ENCODE peak calls at places on chromosomes 1 and 21, in seven cellular contexts. A is A549, W is transverse colon, U is cardiac muscle cell, S is dorsolateral prefrontal cortex, K is caudate nucleus, F is brain microvascular endothelial cell. T is an unnamed sample.

GRCh38 chr1:23148084-23148483 is 20.6 kb downstream of the LUZP1 start:
- DNase-seq in S (no peak), W (no peak), A (no peak), U (no peak), F (no peak), K (no peak), T (no peak)

GRCh38 chr1:18923721-18924610 is 21.6 kb upstream of the ALDH4A1 start:
- DNase-seq in W (no peak), K (no peak), S (peak), U (peak), A (no peak), F (no peak), T (no peak)

GRCh38 chr1:8365661-8366362 is 47.9 kb downstream of the SLC45A1 start:
- DNase-seq in F (no peak), A (no peak), U (no peak), W (no peak), K (no peak), S (no peak), T (no peak)

GRCh38 chr1:231861541-231862481 is 235.2 kb downstream of the DISC1 start:
- DNase-seq in F (peak), S (no peak), U (peak), A (no peak), W (no peak), K (no peak), T (no peak)

GRCh38 chr1:93631626-93632365 is 49.8 kb downstream of the BCAR3 start:
- DNase-seq in K (no peak), F (no peak), U (peak), W (no peak), A (peak), S (no peak), T (no peak)

GRCh38 chr1:96596226-96596625 is 125.4 kb upstream of the PTBP2 start:
- DNase-seq in K (no peak), A (peak), W (no peak), U (peak), F (peak), S (no peak), T (no peak)

GRCh38 chr1:14377386-14377785 is 221.1 kb upstream of the KAZN start:
- DNase-seq in S (no peak), K (no peak), A (no peak), F (no peak), U (no peak), W (no peak), T (no peak)

GRCh38 chr1:113616201-113616600 is 143.1 kb downstream of the PHTF1 start:
- DNase-seq in W (no peak), F (no peak), A (no peak), U (no peak), K (no peak), S (peak), T (no peak)

GRCh38 chr1:7703321-7704213 is 67.5 kb upstream of the VAMP3 start:
- DNase-seq in K (no peak), F (no peak), W (no peak), U (no peak), A (no peak), S (no peak), T (no peak)

GRCh38 chr1:224592636-224593579 is 23.2 kb upstream of the CNIH3 start:
- DNase-seq in K (no peak), A (no peak), S (no peak), W (no peak), U (peak), F (peak), T (no peak)

GRCh38 chr1:219945795-219946194 is 17.4 kb upstream of the SLC30A10 start:
- DNase-seq in A (no peak), W (no peak), S (no peak), F (no peak), U (no peak), K (no peak), T (no peak)

GRCh38 chr1:90198616-90199015 is 203.7 kb downstream of the ZNF326 start:
- DNase-seq in W (no peak), K (no peak), U (no peak), F (no peak), S (no peak), A (no peak), T (no peak)

GRCh38 chr1:46708121-46708520 is 10.8 kb downstream of the EFCAB14 start:
- DNase-seq in F (no peak), K (no peak), W (no peak), S (no peak), A (no peak), U (peak), T (no peak)

GRCh38 chr21:44931137-44931500 is 8.7 kb upstream of the SLX9 start:
- DNase-seq in A (no peak), W (peak), K (no peak), F (no peak), U (peak), S (no peak), T (no peak)

GRCh38 chr1:153356392-153357075 is 1.1 kb upstream of the S100A9 start:
- DNase-seq in A (no peak), S (no peak), W (no peak), U (no peak), F (no peak), K (no peak), T (no peak)

GRCh38 chr1:25106352-25106751 is 126.0 kb downstream of the SYF2 start:
- DNase-seq in U (no peak), S (no peak), A (peak), F (no peak), K (no peak), W (no peak), T (no peak)

GRCh38 chr1:226496616-226497015 is 51.9 kb upstream of the STUM start:
- DNase-seq in K (no peak), F (no peak), A (no peak), W (no peak), S (no peak), U (no peak), T (no peak)

GRCh38 chr1:44681905-44682900 is 7.7 kb downstream of the ARMH1 start:
- DNase-seq in U (no peak), S (no peak), W (no peak), K (no peak), A (no peak), F (no peak), T (no peak)

GRCh38 chr1:55380313-55380970 is 165.3 kb upstream of the USP24 start:
- DNase-seq in W (peak), F (no peak), A (no peak), S (no peak), U (no peak), K (no peak), T (no peak)

GRCh38 chr1:227894831-227895451 is 52.8 kb downstream of the WNT9A start:
- DNase-seq in U (no peak), A (no peak), W (peak), S (peak), F (no peak), K (no peak), T (no peak)

GRCh38 chr1:50308883-50309282 is 114.4 kb downstream of the DMRTA2 start:
- DNase-seq in K (no peak), W (no peak), F (peak), U (peak), A (peak), S (no peak), T (no peak)

GRCh38 chr21:32372755-32373154 is 20.1 kb downstream of the URB1 start:
- DNase-seq in U (peak), S (no peak), W (no peak), K (no peak), F (no peak), A (no peak), T (no peak)

GRCh38 chr1:11692899-11693590 is 1.5 kb downstream of the DRAXIN start:
- DNase-seq in F (peak), U (peak), W (peak), S (no peak), A (no peak), K (no peak), T (no peak)

GRCh38 chr1:113133038-113133437 is 60.0 kb downstream of the LRIG2 start:
- DNase-seq in W (no peak), K (no peak), F (no peak), S (no peak), U (no peak), A (no peak), T (no peak)

GRCh38 chr21:31473685-31474345 is 129.8 kb upstream of the TIAM1 start:
- DNase-seq in W (no peak), F (no peak), K (no peak), U (peak), A (no peak), S (no peak), T (no peak)

GRCh38 chr21:33208534-33208933 is 21.2 kb upstream of the IFNAR2 start:
- DNase-seq in W (no peak), F (no peak), U (no peak), A (peak), K (no peak), S (no peak), T (no peak)

GRCh38 chr1:61477301-61477700 is 247.6 kb downstream of the TM2D1 start:
- DNase-seq in S (no peak), A (no peak), K (no peak), F (no peak), U (no peak), W (no peak), T (no peak)

GRCh38 chr1:160494620-160495019 is 28.4 kb downstream of the SLAMF6 start:
- DNase-seq in W (no peak), F (no peak), K (no peak), S (no peak), U (peak), A (peak), T (no peak)

GRCh38 chr21:37396855-37397254 is 30.3 kb downstream of the DYRK1A start:
- DNase-seq in K (no peak), U (no peak), W (no peak), S (no peak), A (no peak), F (no peak), T (no peak)

GRCh38 chr1:53656062-53656915 is 82.7 kb downstream of the GLIS1 start:
- DNase-seq in F (peak), S (no peak), U (peak), W (no peak), A (no peak), K (no peak), T (no peak)

GRCh38 chr1:197808843-197809242 is 33.6 kb upstream of the DENND1B start:
- DNase-seq in F (no peak), S (no peak), W (no peak), U (no peak), K (no peak), A (no peak), T (no peak)

GRCh38 chr1:185998391-185998790 is 264.2 kb downstream of the HMCN1 start:
- DNase-seq in W (no peak), A (peak), K (no peak), S (no peak), F (no peak), U (no peak), T (no peak)

GRCh38 chr1:47235280-47235679 is 3.3 kb upstream of the TAL1 start:
- DNase-seq in F (no peak), A (no peak), K (no peak), U (no peak), S (peak), W (no peak), T (peak)

GRCh38 chr1:111594128-111594693 is 25.4 kb upstream of the RAP1A start:
- DNase-seq in S (no peak), F (no peak), U (no peak), K (no peak), A (no peak), W (no peak), T (no peak)
- H3K27ac ChIP-seq in S (no peak), F (no peak), U (peak), K (no peak), A (no peak), W (peak), T (no peak)

DNA sequence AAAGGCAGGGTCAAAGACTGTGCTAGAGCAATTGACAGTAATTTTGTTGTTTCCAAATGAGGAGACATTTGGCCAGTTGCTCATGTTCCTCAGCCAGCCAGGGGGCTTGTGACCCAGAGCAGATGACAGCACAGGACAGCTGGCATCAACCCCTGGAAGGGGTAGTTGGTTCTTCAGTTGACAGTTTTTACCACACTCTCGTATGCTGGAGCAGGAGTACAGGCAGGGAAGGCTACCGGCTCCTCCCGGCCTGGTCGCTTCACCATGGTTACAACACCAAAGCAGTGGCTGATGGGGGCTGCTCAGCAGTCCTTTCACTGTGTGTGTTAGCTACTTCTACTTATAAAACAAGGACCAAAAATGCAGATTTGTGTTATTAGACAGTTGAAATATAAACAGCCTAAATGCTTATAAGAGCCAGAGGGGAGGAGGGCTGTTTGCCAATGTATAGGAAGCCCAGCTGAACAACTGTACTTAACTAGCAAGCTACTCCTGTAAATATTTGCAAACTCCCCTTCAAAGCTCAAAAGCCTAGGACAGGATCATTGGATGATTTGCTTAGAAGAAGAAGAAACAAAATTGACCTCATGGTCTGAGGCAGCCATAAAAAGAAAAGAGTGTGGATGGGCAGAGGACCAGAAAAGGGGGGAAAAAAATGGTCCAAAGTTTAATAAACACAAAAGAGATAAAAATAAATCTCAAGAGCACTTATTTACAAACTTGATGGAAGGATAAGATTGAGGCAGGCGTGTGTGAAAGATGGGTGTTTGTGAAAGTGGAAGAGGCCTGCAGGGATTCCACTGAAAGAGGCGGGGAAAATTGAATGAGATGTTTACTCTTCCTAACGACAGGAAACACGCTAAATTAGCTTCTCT is 57.0 kb downstream of the TGFB2 start:
- DNase-seq in F (no peak), W (no peak), S (no peak), K (no peak), U (no peak), A (no peak), T (no peak)
- H3K27ac ChIP-seq in F (peak), W (peak), S (no peak), K (no peak), U (peak), A (no peak), T (no peak)

GRCh38 chr1:234208351-234208750 is 164.9 kb upstream of the COA6 start:
- DNase-seq in K (no peak), U (no peak), S (no peak), A (no peak), W (no peak), F (no peak), T (no peak)

GRCh38 chr1:234205966-234206365 is 167.3 kb upstream of the COA6 start:
- DNase-seq in W (no peak), F (no peak), S (no peak), U (no peak), K (no peak), A (no peak), T (no peak)

GRCh38 chr1:234212764-234213406 is 160.4 kb upstream of the COA6 start:
- DNase-seq in A (peak), S (no peak), K (no peak), W (no peak), F (no peak), U (peak), T (no peak)

GRCh38 chr1:234206651-234207284 is 166.5 kb upstream of the COA6 start:
- DNase-seq in U (peak), F (peak), K (no peak), A (peak), W (no peak), S (peak), T (no peak)

DNA sequence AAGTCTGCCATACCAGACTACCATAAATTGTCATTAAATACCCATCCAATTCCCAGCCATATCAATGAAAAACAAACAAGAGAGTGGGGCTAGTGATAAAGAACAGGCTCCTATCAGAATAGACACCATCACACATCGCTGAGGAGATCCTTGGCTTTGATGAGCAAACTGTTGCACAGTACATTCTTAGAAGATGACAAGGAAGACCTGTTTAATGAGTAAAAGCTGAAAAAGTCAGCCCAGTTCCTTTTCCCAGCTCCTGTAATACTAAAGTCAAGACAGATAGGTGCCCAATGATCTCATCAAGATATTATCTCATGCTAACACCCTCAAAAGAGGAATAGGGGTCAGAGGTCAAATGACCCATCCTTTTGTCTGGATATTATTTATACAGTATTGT is 164.5 kb upstream of the COA6 start:
- DNase-seq in F (no peak), U (no peak), S (no peak), A (peak), W (no peak), K (no peak), T (no peak)
- H3K27ac ChIP-seq in F (no peak), U (no peak), S (no peak), A (peak), W (no peak), K (no peak), T (no peak)

GRCh38 chr1:202168861-202169260 is 8.5 kb upstream of the PTPN7 start:
- DNase-seq in A (no peak), U (no peak), F (no peak), W (no peak), K (no peak), S (no peak), T (no peak)
- H3K27ac ChIP-seq in A (no peak), U (no peak), F (no peak), W (no peak), K (no peak), S (no peak), T (no peak)

DNA sequence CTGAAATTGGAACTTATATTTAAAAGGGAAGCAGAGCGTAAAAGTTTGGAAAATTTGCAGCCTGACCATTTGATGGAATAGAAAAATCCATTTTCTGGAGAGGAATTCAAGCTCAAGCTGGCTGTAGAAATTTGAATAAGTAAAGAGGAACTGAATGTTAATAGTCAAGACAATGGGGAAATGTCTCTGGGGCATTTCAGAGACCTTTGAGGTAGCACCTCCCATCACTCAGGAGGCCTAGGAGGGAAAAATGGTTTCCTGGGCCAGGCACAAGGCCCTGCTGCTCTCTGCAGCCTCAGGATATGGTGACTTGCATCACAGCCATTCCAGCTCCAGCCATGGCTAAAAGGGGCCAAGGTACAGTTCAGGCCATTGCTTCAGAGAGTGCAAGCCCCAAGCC is 17.6 kb upstream of the TSHB start:
- DNase-seq in A (no peak), S (no peak), W (no peak), F (no peak), U (no peak), K (no peak), T (no peak)
- H3K27ac ChIP-seq in A (no peak), S (no peak), W (no peak), F (no peak), U (no peak), K (no peak), T (no peak)

GRCh38 chr1:203407301-203407700 is 56.4 kb upstream of the FMOD start:
- DNase-seq in S (no peak), A (no peak), K (no peak), W (peak), U (no peak), F (no peak), T (no peak)
- H3K27ac ChIP-seq in S (peak), A (no peak), K (no peak), W (peak), U (no peak), F (no peak), T (no peak)

DNA sequence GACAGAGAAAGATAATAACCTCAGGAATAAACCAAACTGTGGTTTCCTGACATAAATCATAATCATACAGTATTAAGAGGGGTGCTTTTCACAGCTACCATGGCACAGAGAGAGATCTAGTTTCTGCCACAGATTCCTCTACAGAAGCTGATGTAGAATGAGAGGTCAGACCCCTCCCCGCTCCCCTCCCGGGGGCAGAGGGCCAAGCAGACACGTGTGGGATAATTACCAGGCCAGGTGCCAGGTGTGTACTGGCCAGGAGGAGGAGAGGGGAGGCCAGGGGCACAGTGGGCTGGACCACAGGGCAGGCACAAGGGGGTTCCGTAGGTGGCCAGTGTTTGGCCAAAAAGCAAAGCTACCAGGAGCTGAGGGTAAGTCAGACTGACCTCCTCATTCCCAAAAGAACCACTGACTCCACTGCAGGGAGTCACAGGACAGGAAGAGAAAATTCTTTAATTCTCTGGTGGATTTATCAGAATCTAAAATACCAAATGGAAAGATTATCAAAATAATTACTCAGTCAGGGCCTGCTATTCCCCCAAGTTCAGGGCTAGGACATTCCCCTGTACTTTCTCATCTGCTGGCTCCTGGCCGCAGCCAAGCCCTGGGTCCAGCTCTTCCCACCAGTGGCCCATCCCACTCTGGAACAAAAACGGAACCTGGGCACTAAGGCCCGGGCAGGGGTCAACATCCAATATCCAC is 30.0 kb downstream of the C2CD2 start:
- DNase-seq in W (no peak), K (no peak), F (peak), A (no peak), U (peak), S (no peak), T (no peak)
- H3K27ac ChIP-seq in W (peak), K (peak), F (peak), A (no peak), U (no peak), S (peak), T (peak)

DNA sequence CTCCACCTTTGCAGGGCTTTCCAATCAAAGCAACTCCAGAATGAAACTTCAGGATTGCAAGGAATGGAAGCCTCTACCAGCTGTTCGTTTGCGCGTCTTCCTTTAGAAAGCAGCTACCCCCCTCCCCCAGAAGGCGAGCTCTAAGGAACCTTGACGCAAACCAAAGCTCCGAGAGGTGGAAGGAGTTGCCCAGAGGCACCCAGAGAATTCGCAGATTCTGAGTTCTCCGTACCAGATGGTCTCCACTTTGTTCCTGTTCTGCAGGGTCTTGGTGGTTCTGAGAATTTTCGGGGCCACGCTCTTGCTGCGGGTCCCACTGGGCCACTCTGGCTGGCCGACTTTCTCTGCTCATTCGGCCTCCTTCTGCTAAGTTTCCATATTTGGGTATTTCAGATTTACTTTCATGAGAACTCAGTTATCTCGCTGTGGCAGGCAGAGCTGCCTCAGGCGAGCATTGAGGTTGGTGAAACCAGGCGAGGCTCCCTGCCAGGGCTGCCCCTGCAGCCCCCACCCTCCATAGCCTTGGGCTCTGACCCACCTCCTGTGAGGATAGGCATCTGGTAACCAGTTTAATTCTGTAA is 798 bp downstream of the TRAF5 start:
- DNase-seq in F (peak), S (no peak), W (peak), K (no peak), U (peak), A (no peak), T (no peak)
- H3K27ac ChIP-seq in F (peak), S (peak), W (peak), K (peak), U (no peak), A (peak), T (peak)